ENCODE peak calls at places on chromosomes 3 and 15, in eight cellular contexts. V, S, L, B, M, X, Z and D are unnamed samples.

GRCh38 chr3:169658311-169658931 is 5.1 kb downstream of the MECOM start:
- DNase-seq in M (no peak), B (peak), X (no peak), Z (no peak), V (no peak), S (no peak), L (no peak), D (no peak)

GRCh38 chr3:111338059-111338698 is 203.8 kb upstream of the CD96 start:
- DNase-seq in M (peak), X (peak), L (peak), S (peak), Z (no peak), B (no peak), V (no peak), D (peak)

GRCh38 chr15:37095993-37096877 is 4.1 kb downstream of the MEIS2 start:
- DNase-seq in V (no peak), M (no peak), B (peak), L (peak), S (no peak), X (no peak), Z (peak), D (no peak)

GRCh38 chr15:93036922-93037321 is 52.1 kb downstream of the RGMA start:
- DNase-seq in S (no peak), M (no peak), L (no peak), Z (peak), B (peak), X (no peak), V (no peak), D (no peak)

GRCh38 chr3:194941956-194942483 is 256.3 kb downstream of the FAM43A start:
- DNase-seq in S (no peak), V (no peak), M (no peak), X (no peak), Z (no peak), B (no peak), L (no peak), D (no peak)

GRCh38 chr15:59622289-59622688 is 10.7 kb downstream of the GCNT3 start:
- DNase-seq in S (peak), X (peak), M (no peak), L (peak), B (no peak), V (peak), Z (no peak), D (peak)

GRCh38 chr3:16174389-16174788 is at the start of gene GALNT15:
- DNase-seq in X (no peak), L (peak), V (peak), S (no peak), M (peak), B (peak), Z (peak), D (no peak)

GRCh38 chr3:106965286-106965685 is 412.0 kb upstream of the CCDC54 start:
- DNase-seq in S (no peak), X (no peak), M (no peak), L (peak), V (no peak), Z (no peak), B (no peak), D (no peak)

GRCh38 chr3:100910986-100911385 is 82.2 kb downstream of the ABI3BP start:
- DNase-seq in B (no peak), V (no peak), S (no peak), X (no peak), M (no peak), Z (no peak), L (no peak), D (no peak)

GRCh38 chr3:128572644-128573105 is 77.9 kb downstream of the RPN1 start:
- DNase-seq in B (no peak), Z (no peak), V (no peak), L (no peak), M (no peak), X (peak), S (peak), D (peak)

GRCh38 chr3:139121513-139122220 is 77.0 kb upstream of the PRR23C start:
- DNase-seq in M (no peak), B (no peak), Z (no peak), V (no peak), L (peak), X (no peak), S (no peak), D (no peak)

GRCh38 chr3:184371570-184372018 is 6.4 kb downstream of the THPO start:
- DNase-seq in Z (peak), S (peak), L (peak), M (peak), V (peak), B (peak), X (peak), D (peak)

GRCh38 chr3:143565943-143566342 is 282.3 kb downstream of the SLC9A9 start:
- DNase-seq in S (no peak), Z (no peak), X (no peak), B (no peak), M (no peak), L (peak), V (no peak), D (no peak)

GRCh38 chr3:57007513-57008415 is 52.7 kb upstream of the SPATA12 start:
- DNase-seq in S (peak), X (peak), V (peak), B (peak), Z (peak), M (peak), L (peak), D (no peak)

GRCh38 chr3:24305795-24306467 is 188.7 kb downstream of the THRB start:
- DNase-seq in M (no peak), X (no peak), Z (no peak), B (no peak), V (no peak), L (peak), S (no peak), D (no peak)

GRCh38 chr3:189233225-189233858 is 61.6 kb downstream of the TPRG1 start:
- DNase-seq in Z (no peak), M (peak), S (peak), X (peak), L (peak), B (peak), V (peak), D (peak)

GRCh38 chr3:142586803-142587406 is 8.4 kb upstream of the ATR start:
- DNase-seq in M (peak), Z (no peak), X (peak), B (no peak), S (peak), V (no peak), L (peak), D (peak)

GRCh38 chr3:33318709-33319380 is 41.6 kb downstream of the FBXL2 start:
- DNase-seq in X (no peak), Z (no peak), B (no peak), V (no peak), S (no peak), L (peak), M (no peak), D (peak)

GRCh38 chr3:184184546-184185234 is 1.3 kb upstream of the ABCF3 start:
- DNase-seq in L (no peak), S (no peak), B (no peak), Z (no peak), X (no peak), V (no peak), M (no peak), D (no peak)

GRCh38 chr3:76570436-76571057 is 469.4 kb upstream of the ROBO2 start:
- DNase-seq in X (no peak), V (no peak), Z (no peak), M (no peak), L (peak), S (no peak), B (no peak), D (peak)

GRCh38 chr3:45610129-45610528 is 15.6 kb downstream of the LIMD1 start:
- DNase-seq in L (peak), B (no peak), M (no peak), X (no peak), S (no peak), V (no peak), Z (no peak), D (no peak)

GRCh38 chr3:43531835-43532234 is 90.0 kb downstream of the ANO10 start:
- DNase-seq in Z (no peak), V (no peak), B (no peak), L (peak), X (no peak), S (no peak), M (no peak), D (no peak)

GRCh38 chr3:38131621-38132369 is 5.1 kb downstream of the ACAA1 start:
- DNase-seq in Z (no peak), X (no peak), V (peak), S (no peak), L (peak), M (no peak), B (no peak), D (peak)

GRCh38 chr3:176870451-176870850 is 326.8 kb downstream of the TBL1XR1 start:
- DNase-seq in X (no peak), M (no peak), V (no peak), Z (no peak), S (no peak), B (no peak), L (no peak), D (no peak)

GRCh38 chr15:96093063-96093462 is 237.4 kb upstream of the NR2F2 start:
- DNase-seq in M (no peak), L (peak), Z (no peak), X (no peak), V (no peak), B (no peak), S (no peak), D (no peak)

GRCh38 chr15:98896002-98896721 is 111.4 kb downstream of the PGPEP1L start:
- DNase-seq in L (peak), V (no peak), M (peak), Z (no peak), X (no peak), B (no peak), S (no peak), D (no peak)

GRCh38 chr3:196093271-196094111 is 11.6 kb upstream of the TFRC start:
- DNase-seq in X (no peak), S (no peak), V (no peak), M (no peak), L (peak), Z (no peak), B (no peak), D (peak)

GRCh38 chr15:48880070-48880634 is 2.2 kb downstream of the EID1 start:
- DNase-seq in Z (no peak), V (no peak), M (no peak), L (no peak), S (no peak), B (no peak), X (no peak), D (no peak)
- H3K4me3 ChIP-seq in Z (no peak), V (no peak), M (peak), L (peak), S (no peak), B (no peak), X (peak), D (peak)

GRCh38 chr3:4313606-4314308 is 10.6 kb downstream of the SETMAR start:
- DNase-seq in Z (no peak), V (no peak), X (no peak), L (no peak), S (no peak), B (no peak), M (no peak), D (no peak)
- TF ChIP-seq CTCF in Z (no peak), V (no peak), X (no peak), L (no peak), S (no peak), B (no peak), M (peak), D (no peak)

GRCh38 chr3:71398157-71398836 is 185.2 kb downstream of the FOXP1 start:
- DNase-seq in L (peak), M (no peak), X (no peak), Z (no peak), V (no peak), S (no peak), B (no peak), D (no peak)
- H3K4me3 ChIP-seq in L (no peak), M (no peak), X (no peak), Z (no peak), V (no peak), S (no peak), B (no peak), D (no peak)

GRCh38 chr15:99921086-99921485 is 187.8 kb upstream of the LYSMD4 start:
- DNase-seq in X (no peak), M (no peak), B (no peak), S (no peak), Z (no peak), L (no peak), V (no peak), D (no peak)

GRCh38 chr15:99917237-99917636 is 184.0 kb upstream of the LYSMD4 start:
- DNase-seq in L (no peak), B (no peak), S (no peak), X (no peak), Z (no peak), M (no peak), V (no peak), D (no peak)

GRCh38 chr15:99916668-99917223 is 183.5 kb upstream of the LYSMD4 start:
- DNase-seq in M (no peak), Z (no peak), X (no peak), B (no peak), S (no peak), V (no peak), L (no peak), D (no peak)

GRCh38 chr15:99918072-99918471 is 184.8 kb upstream of the LYSMD4 start:
- DNase-seq in M (no peak), L (no peak), Z (no peak), V (no peak), X (no peak), B (no peak), S (no peak), D (no peak)
- TF ChIP-seq CTCF in M (no peak), L (no peak), Z (no peak), V (no peak), X (no peak), B (no peak), S (no peak), D (no peak)

GRCh38 chr15:74300057-74300620 is 64.0 kb downstream of the CCDC33 start:
- DNase-seq in Z (no peak), V (no peak), B (no peak), M (no peak), X (no peak), L (no peak), S (no peak), D (no peak)
- H3K4me3 ChIP-seq in Z (no peak), V (no peak), B (no peak), M (no peak), X (no peak), L (no peak), S (no peak), D (no peak)

DNA sequence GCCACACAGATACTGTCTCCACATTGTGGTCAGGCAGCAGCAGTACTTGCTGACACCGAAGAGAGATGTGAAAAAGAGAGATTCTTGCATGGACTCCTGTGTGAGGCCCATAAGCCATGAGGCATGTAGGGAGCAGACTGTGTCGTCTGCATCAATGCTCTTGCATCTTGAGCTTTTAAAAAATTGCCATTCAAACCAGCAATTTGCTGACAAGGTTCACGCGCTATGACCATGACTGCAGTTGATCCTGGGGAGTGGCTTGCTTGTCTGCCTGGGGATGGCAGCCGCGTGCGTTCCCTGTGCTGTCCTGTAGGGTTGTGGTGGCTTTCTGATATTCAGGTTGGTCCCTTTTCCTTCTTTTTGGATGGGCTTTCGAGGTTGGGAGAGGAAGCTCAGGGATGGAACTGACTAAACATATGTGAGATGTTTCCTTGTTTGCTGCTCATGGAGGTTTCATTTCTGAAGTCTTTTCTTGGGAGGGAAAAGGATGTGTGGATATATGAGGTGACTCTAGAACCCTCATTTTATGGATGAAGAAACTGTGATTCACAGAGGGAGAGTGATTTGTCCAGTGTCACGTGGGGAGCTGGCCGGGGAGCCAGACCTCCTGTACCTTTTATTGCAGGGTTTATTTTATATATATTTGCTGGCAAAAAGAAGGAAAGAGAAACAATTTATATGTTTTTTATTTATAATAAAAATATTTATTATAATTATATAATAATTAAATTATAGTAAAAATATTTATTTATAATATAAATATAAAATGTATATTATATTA is 48.6 kb downstream of the LPP start:
- DNase-seq in S (peak), M (no peak), L (no peak), Z (no peak), B (no peak), X (no peak), V (no peak), D (no peak)
- TF ChIP-seq CTCF in S (peak), M (no peak), L (no peak), Z (no peak), B (no peak), X (peak), V (no peak), D (no peak)

GRCh38 chr15:58065011-58065444 is 483 bp downstream of the ALDH1A2 start:
- DNase-seq in S (no peak), Z (peak), V (peak), L (peak), M (no peak), X (no peak), B (peak), D (no peak)
- H3K4me3 ChIP-seq in S (no peak), Z (peak), V (peak), L (no peak), M (no peak), X (no peak), B (peak), D (no peak)

GRCh38 chr3:120470870-120471269 is 20.1 kb upstream of the FSTL1 start:
- DNase-seq in X (no peak), M (no peak), V (no peak), L (no peak), B (peak), Z (peak), S (no peak), D (no peak)

GRCh38 chr3:120472121-120472844 is 21.5 kb upstream of the FSTL1 start:
- DNase-seq in S (no peak), V (no peak), Z (no peak), X (no peak), M (no peak), B (no peak), L (no peak), D (no peak)

GRCh38 chr3:120469440-120470415 is 18.9 kb upstream of the FSTL1 start:
- DNase-seq in L (peak), M (no peak), B (no peak), V (no peak), Z (no peak), S (peak), X (no peak), D (no peak)

GRCh38 chr3:120471643-120472042 is 20.9 kb upstream of the FSTL1 start:
- DNase-seq in S (no peak), X (no peak), M (peak), L (peak), V (no peak), B (no peak), Z (no peak), D (no peak)

DNA sequence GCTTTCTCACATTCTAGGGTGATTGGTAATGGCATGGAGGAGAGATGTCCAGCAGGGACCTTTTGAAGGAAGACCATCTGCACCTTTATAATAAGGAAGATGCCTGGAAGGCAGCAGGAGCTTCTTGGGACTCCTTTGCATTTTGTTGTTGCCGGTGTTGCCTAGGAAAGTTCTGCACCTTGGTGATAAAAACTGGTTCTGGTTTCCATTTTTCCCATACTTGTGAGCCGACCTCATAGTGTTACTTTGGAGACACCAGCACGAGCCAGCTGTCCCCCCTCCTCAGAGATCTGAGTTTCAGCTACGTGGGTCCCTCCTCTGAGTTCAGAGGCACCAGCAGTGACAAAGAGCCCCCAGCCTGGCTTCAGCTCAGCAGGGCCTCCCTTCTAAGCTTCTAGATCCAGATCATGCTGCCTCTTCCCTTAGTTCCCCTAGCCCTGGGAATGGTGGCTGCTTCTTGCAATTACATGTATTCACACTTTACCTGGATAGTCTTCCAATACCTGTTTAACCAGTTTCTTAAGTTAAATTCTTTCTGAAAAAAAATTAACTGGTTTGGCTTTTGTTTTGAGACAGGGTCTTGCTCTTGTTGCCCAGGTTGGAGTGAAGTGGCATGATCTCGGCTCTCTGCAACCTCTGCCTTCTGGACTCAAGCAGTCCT is 18.0 kb upstream of the FSTL1 start:
- DNase-seq in B (no peak), L (no peak), Z (no peak), S (no peak), V (no peak), X (no peak), M (no peak), D (no peak)
- TF ChIP-seq CTCF in B (no peak), L (no peak), Z (no peak), S (no peak), V (no peak), X (no peak), M (no peak), D (no peak)

GRCh38 chr3:54941690-54942362 is 14.0 kb upstream of the LRTM1 start:
- DNase-seq in M (no peak), V (no peak), Z (no peak), L (no peak), X (no peak), B (no peak), S (no peak), D (no peak)

GRCh38 chr3:54936561-54936960 is 8.7 kb upstream of the LRTM1 start:
- DNase-seq in V (no peak), M (no peak), S (no peak), B (no peak), L (no peak), X (no peak), Z (no peak), D (no peak)

GRCh38 chr3:54935869-54936268 is 8.0 kb upstream of the LRTM1 start:
- DNase-seq in Z (no peak), M (no peak), V (no peak), S (no peak), X (no peak), B (no peak), L (no peak), D (no peak)

DNA sequence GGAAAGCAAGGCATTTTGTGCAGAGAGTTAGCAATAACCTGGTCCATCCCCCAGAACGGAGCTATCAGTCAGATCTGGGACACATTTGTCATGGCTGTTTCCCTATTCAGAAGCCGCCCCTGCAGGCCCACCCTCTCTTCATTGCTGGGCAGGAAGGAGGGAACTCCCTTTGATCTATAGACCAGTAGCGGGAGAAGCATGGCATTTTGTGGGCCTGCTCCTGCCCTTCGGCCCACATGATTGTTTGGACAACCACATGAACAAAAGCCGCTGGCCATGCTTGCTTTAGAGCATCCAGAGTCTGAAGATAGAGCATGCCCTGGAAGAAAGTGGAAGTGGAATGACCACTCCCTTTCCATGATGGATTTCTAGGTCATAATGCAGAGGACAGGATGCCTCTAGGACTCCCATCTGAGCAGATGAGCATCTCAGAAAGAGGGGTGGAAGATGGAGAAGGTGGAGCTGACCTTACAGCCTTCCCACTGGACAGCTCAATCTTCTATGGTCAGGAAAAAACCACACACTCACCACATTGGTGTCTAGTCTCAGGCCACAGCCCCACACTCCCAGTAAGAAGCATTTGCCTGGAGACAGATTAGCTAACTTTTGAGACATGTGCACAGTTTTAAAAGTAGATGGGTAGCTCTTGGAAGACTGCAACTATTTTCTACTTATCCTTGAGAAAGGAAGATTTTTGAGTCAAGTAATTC is 11.9 kb upstream of the LRTM1 start:
- DNase-seq in M (no peak), V (no peak), L (peak), Z (no peak), X (no peak), B (no peak), S (no peak), D (no peak)
- H3K4me3 ChIP-seq in M (no peak), V (no peak), L (no peak), Z (no peak), X (no peak), B (no peak), S (no peak), D (no peak)